ENCODE peak calls at places on chromosomes 11 and 22, in four cellular contexts. H is thoracic aorta, Q is right cardiac atrium, V is IMR-90. E is an unnamed sample.

GRCh38 chr22:43289976-43290663 is 53.1 kb downstream of the SCUBE1 start:
- DNase-seq in Q (peak), V (peak), H (no peak), E (no peak)

GRCh38 chr11:131749100-131749499 is 378.7 kb downstream of the NTM start:
- DNase-seq in Q (no peak), H (no peak), V (peak), E (no peak)

GRCh38 chr11:14499178-14499559 is 442 bp downstream of the COPB1 start:
- DNase-seq in Q (peak), H (no peak), V (peak), E (no peak)

GRCh38 chr22:30325065-30325720 is 1.5 kb downstream of the TBC1D10A start:
- DNase-seq in H (peak), Q (peak), V (peak), E (peak)

GRCh38 chr22:49807129-49807528 is 20.5 kb downstream of the BRD1 start:
- DNase-seq in V (no peak), Q (no peak), H (no peak), E (no peak)

GRCh38 chr11:79059171-79059570 is 381.7 kb downstream of the TENM4 start:
- DNase-seq in V (no peak), H (no peak), Q (no peak), E (no peak)

GRCh38 chr11:130037058-130037457 is 32.6 kb upstream of the APLP2 start:
- DNase-seq in H (no peak), Q (no peak), V (peak), E (no peak)

GRCh38 chr11:44301856-44302231 is 8.1 kb downstream of the ALX4 start:
- DNase-seq in Q (no peak), V (no peak), H (no peak), E (no peak)

GRCh38 chr22:43142881-43143562 is at the start of gene MCAT:
- DNase-seq in V (peak), Q (peak), H (peak), E (peak)

GRCh38 chr11:75105462-75105925 is 8.8 kb upstream of the OR2AT4 start:
- DNase-seq in H (no peak), Q (no peak), V (no peak), E (no peak)

GRCh38 chr22:45413013-45413367 is 409 bp downstream of the SMC1B start:
- DNase-seq in H (no peak), V (no peak), Q (peak), E (no peak)

GRCh38 chr11:115616941-115617340 is 112.7 kb upstream of the CADM1 start:
- DNase-seq in Q (no peak), V (peak), H (no peak), E (no peak)

GRCh38 chr11:16605971-16606783 is 132.3 kb upstream of the C11orf58 start:
- DNase-seq in H (no peak), Q (peak), V (peak), E (peak)

GRCh38 chr11:85762226-85762625 is 48.7 kb downstream of the SYTL2 start:
- DNase-seq in V (no peak), H (no peak), Q (no peak), E (no peak)

GRCh38 chr11:125072210-125072960 is 9.3 kb downstream of the SLC37A2 start:
- DNase-seq in H (no peak), V (no peak), Q (no peak), E (no peak)

GRCh38 chr22:37020192-37020479 is 594 bp downstream of the MPST start:
- DNase-seq in Q (no peak), V (peak), H (no peak), E (no peak)

GRCh38 chr11:12006552-12007229 is 1.7 kb downstream of the DKK3 start:
- DNase-seq in Q (no peak), V (no peak), H (no peak), E (no peak)

GRCh38 chr11:57407521-57407920 is 17.1 kb upstream of the PRG2 start:
- DNase-seq in H (no peak), V (no peak), Q (no peak), E (no peak)

GRCh38 chr11:78208257-78209165 is 19.8 kb downstream of the USP35 start:
- DNase-seq in H (no peak), Q (no peak), V (peak), E (no peak)

GRCh38 chr11:114501901-114502300 is 57.8 kb downstream of the NXPE1 start:
- DNase-seq in H (no peak), V (no peak), Q (no peak), E (no peak)

GRCh38 chr22:37032535-37033460 is 13.3 kb downstream of the MPST start:
- DNase-seq in V (peak), Q (peak), H (no peak), E (no peak)

GRCh38 chr11:89293966-89294679 is 116.4 kb downstream of the TYR start:
- DNase-seq in H (no peak), Q (peak), V (peak), E (no peak)

GRCh38 chr11:95349345-95349942 is 118.4 kb upstream of the SESN3 start:
- DNase-seq in V (no peak), Q (no peak), H (no peak), E (no peak)

GRCh38 chr11:114977596-114977995 is 299.3 kb downstream of the NXPE2 start:
- DNase-seq in V (no peak), Q (no peak), H (no peak), E (no peak)

GRCh38 chr11:92269021-92269420 is 44.4 kb downstream of the FAT3 start:
- DNase-seq in V (peak), Q (no peak), H (no peak), E (no peak)

GRCh38 chr11:8233691-8234424 is 29.8 kb downstream of the LMO1 start:
- DNase-seq in Q (no peak), H (no peak), V (peak), E (no peak)

GRCh38 chr22:32080904-32081303 is 37.8 kb downstream of the SLC5A1 start:
- DNase-seq in Q (no peak), H (no peak), V (peak), E (no peak)

GRCh38 chr11:10488121-10488580 is 33.1 kb downstream of the AMPD3 start:
- DNase-seq in Q (no peak), V (peak), H (no peak), E (no peak)

GRCh38 chr22:43923631-43924548 is at the start of gene PNPLA3:
- DNase-seq in Q (peak), H (peak), V (peak), E (peak)

GRCh38 chr11:110355011-110355744 is 58.8 kb upstream of the RDX start:
- DNase-seq in H (no peak), Q (no peak), V (no peak), E (no peak)

GRCh38 chr11:110347660-110348059 is 51.2 kb upstream of the RDX start:
- DNase-seq in H (no peak), Q (no peak), V (no peak), E (no peak)

GRCh38 chr11:110345756-110346155 is 49.3 kb upstream of the RDX start:
- DNase-seq in V (no peak), Q (no peak), H (no peak), E (no peak)

DNA sequence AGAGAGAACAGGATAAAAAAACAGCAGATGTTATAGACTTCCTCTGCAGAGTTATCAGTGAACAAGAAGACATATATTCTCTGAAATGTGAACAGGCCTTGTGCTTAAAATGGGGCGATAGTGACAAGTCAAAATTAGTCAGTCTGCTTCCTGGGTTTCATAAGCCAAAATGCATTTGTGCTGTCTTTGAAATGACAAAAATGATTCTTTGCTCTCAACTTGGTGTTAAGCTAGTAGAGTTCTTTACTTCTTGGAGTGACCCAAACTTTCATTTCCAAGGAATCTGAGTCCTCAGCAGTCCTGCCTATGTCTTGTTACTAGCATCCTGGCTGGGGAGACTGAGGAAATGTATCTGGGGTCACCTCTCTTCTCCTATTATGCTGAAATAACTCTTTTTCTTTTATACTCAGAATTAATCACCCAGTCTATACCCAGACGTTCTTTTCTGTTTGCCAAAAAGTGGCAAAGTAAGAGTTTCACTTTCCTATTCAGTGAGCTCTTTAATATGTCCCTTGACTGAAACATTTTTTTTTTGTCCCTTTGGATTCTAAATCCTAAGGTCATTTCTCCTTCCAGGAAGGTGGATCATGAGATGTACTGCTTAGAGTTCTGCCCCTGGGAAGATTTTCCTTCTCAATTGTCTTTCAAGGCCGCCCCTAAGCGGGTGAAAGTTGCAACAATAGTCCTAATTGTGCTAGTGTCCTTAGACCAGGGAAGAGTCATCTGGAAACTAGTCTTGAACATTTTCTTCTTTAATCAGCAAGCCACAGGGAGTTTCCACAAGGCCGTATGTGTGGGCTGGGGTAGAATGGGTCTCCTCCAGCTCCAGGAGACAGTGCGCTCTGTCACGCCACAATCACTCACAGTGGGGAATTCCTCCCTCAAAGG is 52.9 kb upstream of the RDX start:
- DNase-seq in H (no peak), V (no peak), Q (no peak), E (no peak)
- H3K27ac ChIP-seq in H (no peak), V (no peak), Q (no peak), E (no peak)

GRCh38 chr11:65692367-65692766 is 19.7 kb upstream of the KAT5 start:
- DNase-seq in V (no peak), Q (no peak), H (no peak), E (no peak)
- H3K27ac ChIP-seq in V (no peak), Q (no peak), H (no peak), E (no peak)

GRCh38 chr22:38261478-38261803 is 11.4 kb downstream of the TMEM184B start:
- DNase-seq in H (no peak), Q (no peak), V (no peak), E (no peak)
- H3K27ac ChIP-seq in H (peak), Q (peak), V (no peak), E (peak)

DNA sequence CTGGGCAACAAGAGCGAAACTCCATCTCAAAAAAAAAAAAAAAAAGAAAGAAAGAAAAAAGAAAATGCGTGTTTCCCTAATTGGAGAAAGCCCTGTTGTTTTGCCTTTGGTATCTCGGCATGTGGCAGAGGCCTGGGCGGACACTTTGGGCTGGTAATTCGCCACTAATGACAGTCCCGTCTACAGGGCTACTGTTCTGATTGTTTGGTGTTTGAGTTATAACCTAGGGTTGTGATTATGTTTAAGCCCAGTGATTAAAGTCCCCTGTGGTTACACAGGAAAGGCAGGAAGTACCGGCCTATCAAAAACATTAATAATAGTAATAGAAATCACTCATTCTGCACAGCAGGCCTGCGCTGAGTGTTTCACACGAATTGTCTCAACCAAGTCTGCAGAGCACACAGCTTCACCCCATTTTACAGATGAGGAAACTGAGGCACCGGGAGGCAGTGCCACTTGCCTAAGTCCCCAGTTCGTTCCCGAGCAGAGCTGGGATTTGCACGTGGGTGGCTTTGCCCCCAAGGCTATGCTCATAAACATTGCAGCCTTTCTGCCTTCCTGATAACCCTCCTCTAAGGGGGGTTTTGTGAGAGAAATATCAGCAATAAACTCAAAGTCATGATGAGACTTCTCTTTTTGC is 39.1 kb upstream of the GRAMD4 start:
- DNase-seq in Q (no peak), V (no peak), H (no peak), E (no peak)
- H3K27ac ChIP-seq in Q (peak), V (no peak), H (no peak), E (no peak)

GRCh38 chr22:29004647-29005371 is 56.8 kb downstream of the C22orf31 start:
- DNase-seq in Q (peak), V (peak), H (no peak), E (peak)

GRCh38 chr22:29006346-29006745 is 55.3 kb downstream of the C22orf31 start:
- DNase-seq in Q (no peak), V (no peak), H (no peak), E (no peak)

GRCh38 chr22:29003552-29003951 is 58.1 kb downstream of the C22orf31 start:
- DNase-seq in V (no peak), H (no peak), Q (no peak), E (no peak)

GRCh38 chr22:29002603-29003002 is 59.0 kb downstream of the C22orf31 start:
- DNase-seq in V (no peak), Q (no peak), H (no peak), E (no peak)

GRCh38 chr22:29003975-29004646 is 57.5 kb downstream of the C22orf31 start:
- DNase-seq in Q (no peak), H (no peak), V (no peak), E (no peak)
- H3K27ac ChIP-seq in Q (no peak), H (no peak), V (no peak), E (peak)

GRCh38 chr22:47232753-47233152 is 470.3 kb downstream of the TBC1D22A start:
- DNase-seq in V (no peak), Q (no peak), H (no peak), E (no peak)
- H3K27ac ChIP-seq in V (no peak), Q (no peak), H (no peak), E (no peak)

DNA sequence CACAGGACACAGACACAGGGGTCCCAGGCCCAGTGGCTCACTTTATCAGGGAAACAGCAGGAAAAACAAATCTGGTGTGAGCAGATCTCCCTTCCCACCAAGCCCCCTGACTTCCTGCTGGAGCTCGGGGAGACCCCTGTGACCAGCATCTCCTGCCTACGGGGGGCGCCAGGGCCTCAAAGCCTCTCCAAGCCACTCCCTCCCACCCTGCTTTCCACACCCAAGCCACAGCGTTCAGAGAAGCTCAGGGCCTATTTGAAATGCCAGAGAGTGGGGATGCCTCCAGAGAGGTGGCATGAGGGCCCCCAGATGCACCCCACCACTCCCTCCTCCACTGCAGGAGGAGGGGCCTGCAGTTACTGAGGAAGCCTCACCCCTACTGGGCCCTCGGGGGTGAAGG is 5.7 kb upstream of the CDKN1C start:
- DNase-seq in Q (no peak), V (no peak), H (no peak), E (no peak)
- H3K27ac ChIP-seq in Q (no peak), V (no peak), H (no peak), E (no peak)